ENCODE peak calls at places on chromosomes 16 and 17, in five cellular contexts. One of them, this sample, is unnamed.

GRCh38 chr16:19153876-19154275 is 14.2 kb upstream of the SYT17 start:
- DNase-seq in left ventricle myocardium inferior: no peak
- DNase-seq in prostate gland: no peak
- DNase-seq in sigmoid colon: no peak
- DNase-seq in lower leg skin: no peak
- DNase-seq in this sample: no peak

GRCh38 chr16:84557504-84557903 is 53.0 kb upstream of the MEAK7 start:
- DNase-seq in lower leg skin: no peak
- DNase-seq in prostate gland: no peak
- DNase-seq in left ventricle myocardium inferior: no peak
- DNase-seq in sigmoid colon: no peak
- DNase-seq in this sample: no peak

GRCh38 chr17:56358651-56359050 is 205.4 kb downstream of the ANKFN1 start:
- DNase-seq in prostate gland: no peak
- DNase-seq in left ventricle myocardium inferior: no peak
- DNase-seq in sigmoid colon: no peak
- DNase-seq in lower leg skin: no peak
- DNase-seq in this sample: no peak

GRCh38 chr16:19898924-19899604 is 14.4 kb upstream of the GPRC5B start:
- DNase-seq in lower leg skin: no peak
- DNase-seq in left ventricle myocardium inferior: no peak
- DNase-seq in prostate gland: peak
- DNase-seq in sigmoid colon: no peak
- DNase-seq in this sample: no peak

GRCh38 chr16:87407511-87408112 is 15.5 kb downstream of the MAP1LC3B start:
- DNase-seq in left ventricle myocardium inferior: peak
- DNase-seq in lower leg skin: peak
- DNase-seq in prostate gland: no peak
- DNase-seq in sigmoid colon: peak
- DNase-seq in this sample: no peak

GRCh38 chr17:57424777-57425188 is 168.5 kb downstream of the MSI2 start:
- DNase-seq in prostate gland: no peak
- DNase-seq in lower leg skin: no peak
- DNase-seq in left ventricle myocardium inferior: no peak
- DNase-seq in sigmoid colon: no peak
- DNase-seq in this sample: no peak

GRCh38 chr17:17032131-17032692 is 10.0 kb upstream of the MPRIP start:
- DNase-seq in left ventricle myocardium inferior: peak
- DNase-seq in sigmoid colon: peak
- DNase-seq in lower leg skin: no peak
- DNase-seq in prostate gland: no peak
- DNase-seq in this sample: no peak

GRCh38 chr16:84331998-84332780 is 36.1 kb upstream of the ATP2C2 start:
- DNase-seq in lower leg skin: no peak
- DNase-seq in left ventricle myocardium inferior: no peak
- DNase-seq in sigmoid colon: no peak
- DNase-seq in prostate gland: no peak
- DNase-seq in this sample: no peak

GRCh38 chr16:79845734-79846135 is 245.2 kb upstream of the MAF start:
- DNase-seq in sigmoid colon: no peak
- DNase-seq in prostate gland: no peak
- DNase-seq in lower leg skin: no peak
- DNase-seq in left ventricle myocardium inferior: no peak
- DNase-seq in this sample: no peak

GRCh38 chr16:1980026-1980769 is 1.1 kb downstream of the NOXO1 start:
- DNase-seq in lower leg skin: no peak
- DNase-seq in prostate gland: no peak
- DNase-seq in left ventricle myocardium inferior: no peak
- DNase-seq in sigmoid colon: no peak
- DNase-seq in this sample: no peak

GRCh38 chr16:81164958-81165357 is 68.8 kb upstream of the GCSH start:
- DNase-seq in left ventricle myocardium inferior: no peak
- DNase-seq in prostate gland: no peak
- DNase-seq in lower leg skin: no peak
- DNase-seq in sigmoid colon: no peak
- DNase-seq in this sample: no peak

GRCh38 chr16:88928405-88929375 is 48.3 kb downstream of the CBFA2T3 start:
- DNase-seq in sigmoid colon: no peak
- DNase-seq in lower leg skin: no peak
- DNase-seq in left ventricle myocardium inferior: no peak
- DNase-seq in prostate gland: no peak
- DNase-seq in this sample: no peak

GRCh38 chr16:84072014-84072413 is 29.4 kb upstream of the SLC38A8 start:
- DNase-seq in sigmoid colon: no peak
- DNase-seq in lower leg skin: no peak
- DNase-seq in left ventricle myocardium inferior: no peak
- DNase-seq in prostate gland: no peak
- DNase-seq in this sample: no peak

GRCh38 chr16:68590201-68590994 is 51.3 kb downstream of the ZFP90 start:
- DNase-seq in left ventricle myocardium inferior: peak
- DNase-seq in sigmoid colon: no peak
- DNase-seq in lower leg skin: peak
- DNase-seq in prostate gland: peak
- DNase-seq in this sample: peak

GRCh38 chr17:82384730-82385429 is 13.3 kb downstream of the UTS2R start:
- DNase-seq in left ventricle myocardium inferior: peak
- DNase-seq in sigmoid colon: no peak
- DNase-seq in lower leg skin: no peak
- DNase-seq in prostate gland: peak
- DNase-seq in this sample: peak

GRCh38 chr17:14859521-14859920 is 405.6 kb downstream of the PMP22 start:
- DNase-seq in left ventricle myocardium inferior: no peak
- DNase-seq in sigmoid colon: no peak
- DNase-seq in lower leg skin: no peak
- DNase-seq in prostate gland: no peak
- DNase-seq in this sample: no peak

GRCh38 chr16:86751081-86752030 is 173.0 kb downstream of the FOXL1 start:
- DNase-seq in sigmoid colon: no peak
- DNase-seq in prostate gland: peak
- DNase-seq in lower leg skin: no peak
- DNase-seq in left ventricle myocardium inferior: no peak
- DNase-seq in this sample: no peak

GRCh38 chr17:19978206-19978802 is 676 bp upstream of the AKAP10 start:
- DNase-seq in sigmoid colon: no peak
- DNase-seq in prostate gland: peak
- DNase-seq in lower leg skin: no peak
- DNase-seq in left ventricle myocardium inferior: no peak
- DNase-seq in this sample: no peak

GRCh38 chr16:54355251-54355650 is 68.7 kb upstream of the IRX3 start:
- DNase-seq in lower leg skin: no peak
- DNase-seq in sigmoid colon: no peak
- DNase-seq in left ventricle myocardium inferior: no peak
- DNase-seq in prostate gland: no peak
- DNase-seq in this sample: no peak

GRCh38 chr17:27983853-27984252 is 58.6 kb upstream of the NLK start:
- DNase-seq in sigmoid colon: no peak
- DNase-seq in prostate gland: no peak
- DNase-seq in left ventricle myocardium inferior: no peak
- DNase-seq in lower leg skin: no peak
- DNase-seq in this sample: no peak

GRCh38 chr17:3884188-3884587 is 8.7 kb downstream of the CAMKK1 start:
- DNase-seq in left ventricle myocardium inferior: no peak
- DNase-seq in prostate gland: no peak
- DNase-seq in lower leg skin: no peak
- DNase-seq in sigmoid colon: no peak
- DNase-seq in this sample: no peak

DNA sequence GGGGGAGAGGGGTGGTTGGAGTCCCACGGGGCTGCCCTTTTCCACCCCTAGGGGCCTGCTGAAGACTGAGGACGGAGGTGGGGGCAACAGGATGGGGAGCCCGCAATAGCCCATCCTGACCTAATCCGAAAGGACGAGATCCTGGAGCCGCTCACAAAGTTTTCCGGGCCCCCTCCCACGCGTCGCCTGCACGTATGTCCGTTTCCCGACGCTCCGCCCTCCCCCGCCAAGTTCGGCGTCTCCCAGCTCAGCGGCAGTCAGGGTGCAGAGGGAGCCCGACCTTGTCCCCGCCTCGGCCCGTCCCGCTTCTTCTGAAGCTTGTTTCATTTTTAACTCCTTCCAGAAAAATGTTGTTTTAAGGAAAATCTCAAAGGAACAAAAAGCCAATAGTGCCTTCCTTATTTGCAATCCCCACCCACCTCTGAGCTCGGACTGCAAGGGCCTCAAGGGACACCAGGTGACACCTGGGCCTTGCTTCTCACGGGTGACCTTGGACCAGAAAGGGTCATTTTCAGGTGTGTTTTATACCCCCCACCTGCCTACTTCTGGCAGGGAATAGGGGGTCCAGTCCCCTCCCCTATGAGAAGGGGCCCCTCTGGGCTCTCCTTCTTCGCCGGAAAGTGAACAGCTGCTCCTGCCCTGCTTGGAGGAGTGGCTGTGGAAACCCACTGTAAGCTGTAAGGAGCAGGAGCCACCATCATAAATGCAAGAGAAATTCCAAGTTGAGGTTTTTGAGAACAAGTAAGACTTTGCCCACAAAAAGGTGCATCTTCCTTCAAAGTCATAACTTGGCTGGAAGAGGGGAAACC is 3.4 kb upstream of the ZNF423 start:
- DNase-seq in lower leg skin: peak
- DNase-seq in prostate gland: no peak
- DNase-seq in left ventricle myocardium inferior: peak
- DNase-seq in sigmoid colon: peak
- DNase-seq in this sample: peak
- H3K4me3 ChIP-seq in lower leg skin: peak
- H3K4me3 ChIP-seq in prostate gland: peak
- H3K4me3 ChIP-seq in left ventricle myocardium inferior: peak
- H3K4me3 ChIP-seq in sigmoid colon: peak
- H3K4me3 ChIP-seq in this sample: peak

GRCh38 chr17:2369551-2370210 is 31.2 kb downstream of the MNT start:
- DNase-seq in left ventricle myocardium inferior: no peak
- DNase-seq in sigmoid colon: no peak
- DNase-seq in prostate gland: no peak
- DNase-seq in lower leg skin: no peak
- DNase-seq in this sample: no peak
- TF ChIP-seq CTCF in left ventricle myocardium inferior: no peak
- TF ChIP-seq CTCF in sigmoid colon: no peak
- TF ChIP-seq CTCF in prostate gland: no peak
- TF ChIP-seq CTCF in lower leg skin: no peak
- TF ChIP-seq CTCF in this sample: no peak

GRCh38 chr17:40448213-40448638 is 5.0 kb downstream of the IGFBP4 start:
- DNase-seq in left ventricle myocardium inferior: no peak
- DNase-seq in lower leg skin: no peak
- DNase-seq in prostate gland: no peak
- DNase-seq in sigmoid colon: peak
- DNase-seq in this sample: no peak
- H3K4me3 ChIP-seq in left ventricle myocardium inferior: peak
- H3K4me3 ChIP-seq in lower leg skin: no peak
- H3K4me3 ChIP-seq in prostate gland: no peak
- H3K4me3 ChIP-seq in sigmoid colon: peak
- H3K4me3 ChIP-seq in this sample: peak

GRCh38 chr17:49707608-49708514 is at the start of gene SLC35B1:
- DNase-seq in sigmoid colon: peak
- DNase-seq in lower leg skin: peak
- DNase-seq in prostate gland: peak
- DNase-seq in left ventricle myocardium inferior: peak
- DNase-seq in this sample: peak
- TF ChIP-seq CTCF in sigmoid colon: peak
- TF ChIP-seq CTCF in lower leg skin: no peak
- TF ChIP-seq CTCF in prostate gland: peak
- TF ChIP-seq CTCF in left ventricle myocardium inferior: peak
- TF ChIP-seq CTCF in this sample: peak

DNA sequence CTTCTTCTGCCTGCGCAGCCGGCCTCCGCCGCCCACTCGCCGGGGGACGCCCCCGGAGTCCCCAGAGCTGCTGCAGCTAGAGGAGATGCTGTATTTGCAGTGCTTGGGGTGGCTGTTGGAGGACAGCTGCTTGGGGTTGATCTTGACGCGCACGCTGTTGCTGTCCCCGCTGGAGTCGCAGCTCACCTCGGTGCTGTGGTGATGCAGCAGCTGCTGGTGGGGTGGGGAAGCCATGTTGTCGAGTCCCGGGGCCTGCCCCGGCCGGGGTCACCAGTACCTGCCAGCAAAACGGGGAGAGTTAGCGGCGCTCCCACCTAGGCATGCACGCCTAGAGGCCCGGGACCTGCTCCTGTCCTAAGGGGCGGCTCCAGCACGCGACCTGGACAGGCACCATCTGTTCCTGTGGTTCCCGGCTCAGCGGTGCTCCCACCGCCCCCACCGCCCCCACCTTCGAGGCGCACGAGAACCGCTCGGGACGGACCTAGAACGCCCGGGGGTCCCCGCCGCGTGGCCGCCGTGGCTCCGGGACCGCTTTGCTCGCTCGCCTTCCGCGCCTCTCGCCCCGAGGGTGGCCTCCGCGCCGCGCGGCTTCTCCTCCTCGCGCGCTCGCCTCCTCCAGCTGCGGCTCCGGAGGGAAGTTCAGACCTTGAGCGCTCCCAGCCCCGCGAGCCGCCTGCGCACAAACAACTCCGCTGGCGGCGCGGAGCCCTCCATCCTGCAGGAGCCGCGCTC is 867 bp downstream of the ADCY9 start:
- DNase-seq in sigmoid colon: peak
- DNase-seq in left ventricle myocardium inferior: peak
- DNase-seq in lower leg skin: peak
- DNase-seq in prostate gland: peak
- DNase-seq in this sample: no peak
- H3K4me3 ChIP-seq in sigmoid colon: peak
- H3K4me3 ChIP-seq in left ventricle myocardium inferior: peak
- H3K4me3 ChIP-seq in lower leg skin: peak
- H3K4me3 ChIP-seq in prostate gland: peak
- H3K4me3 ChIP-seq in this sample: peak

GRCh38 chr17:79038545-79039135 is 14.7 kb downstream of the C1QTNF1 start:
- DNase-seq in prostate gland: no peak
- DNase-seq in left ventricle myocardium inferior: no peak
- DNase-seq in sigmoid colon: peak
- DNase-seq in lower leg skin: peak
- DNase-seq in this sample: no peak
- TF ChIP-seq CTCF in prostate gland: no peak
- TF ChIP-seq CTCF in left ventricle myocardium inferior: no peak
- TF ChIP-seq CTCF in sigmoid colon: no peak
- TF ChIP-seq CTCF in lower leg skin: no peak
- TF ChIP-seq CTCF in this sample: no peak

DNA sequence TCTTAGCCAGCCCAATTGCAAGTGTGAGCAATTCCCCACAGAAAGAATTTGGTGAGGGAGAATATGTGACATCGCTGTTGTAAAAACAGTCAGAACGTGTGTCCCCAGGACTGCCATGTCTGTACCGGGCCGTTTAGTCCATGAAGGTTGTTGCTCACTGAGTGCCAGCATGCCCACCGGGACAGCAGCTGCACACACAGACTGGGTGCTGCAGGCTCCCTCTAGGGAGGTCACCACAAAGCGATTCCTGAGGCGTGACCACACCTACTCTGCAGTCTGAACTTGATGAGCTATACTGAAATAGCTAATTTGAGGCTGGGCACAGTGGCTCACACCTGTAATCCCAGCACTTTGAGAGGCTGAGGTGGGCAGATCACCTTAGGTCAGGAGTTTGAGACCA is 44.1 kb upstream of the ADORA2B start:
- DNase-seq in lower leg skin: peak
- DNase-seq in prostate gland: no peak
- DNase-seq in sigmoid colon: no peak
- DNase-seq in left ventricle myocardium inferior: no peak
- DNase-seq in this sample: no peak
- H3K4me3 ChIP-seq in lower leg skin: no peak
- H3K4me3 ChIP-seq in prostate gland: no peak
- H3K4me3 ChIP-seq in sigmoid colon: no peak
- H3K4me3 ChIP-seq in left ventricle myocardium inferior: no peak
- H3K4me3 ChIP-seq in this sample: no peak